ENCODE peak calls at places on chromosomes 1 and 21, in eight cellular contexts. One of them, this sample, is unnamed. For H3K36me3 and H3K4me1, the result is how much of the 10 kb centered on the place peaks cover.

GRCh38 chr1:6274102-6274501 is 13.2 kb upstream of the GPR153 start:
- DNase-seq in DND-41: no peak
- DNase-seq in tibial artery: no peak
- DNase-seq in CD4-positive, CD25-positive, alpha-beta regulatory T cell: no peak
- DNase-seq in psoas muscle: no peak
- DNase-seq in iPS DF 6.9: no peak
- DNase-seq in naive thymus-derived CD4-positive, alpha-beta T cell: no peak
- DNase-seq in left ventricle myocardium inferior: no peak
- DNase-seq in this sample: no peak

GRCh38 chr21:45465105-45465504 is 60.1 kb downstream of the COL18A1 start:
- DNase-seq in DND-41: no peak
- DNase-seq in tibial artery: no peak
- DNase-seq in CD4-positive, CD25-positive, alpha-beta regulatory T cell: no peak
- DNase-seq in psoas muscle: peak
- DNase-seq in iPS DF 6.9: no peak
- DNase-seq in naive thymus-derived CD4-positive, alpha-beta T cell: no peak
- DNase-seq in left ventricle myocardium inferior: peak
- DNase-seq in this sample: no peak

GRCh38 chr1:178037510-178038253 is 56.2 kb upstream of the RASAL2 start:
- DNase-seq in DND-41: no peak
- DNase-seq in tibial artery: peak
- DNase-seq in CD4-positive, CD25-positive, alpha-beta regulatory T cell: no peak
- DNase-seq in psoas muscle: peak
- DNase-seq in iPS DF 6.9: peak
- DNase-seq in naive thymus-derived CD4-positive, alpha-beta T cell: no peak
- DNase-seq in left ventricle myocardium inferior: peak
- DNase-seq in this sample: no peak

GRCh38 chr21:34807881-34808568 is 139.2 kb downstream of the CLIC6 start:
- DNase-seq in DND-41: no peak
- DNase-seq in tibial artery: peak
- DNase-seq in CD4-positive, CD25-positive, alpha-beta regulatory T cell: no peak
- DNase-seq in psoas muscle: no peak
- DNase-seq in iPS DF 6.9: no peak
- DNase-seq in naive thymus-derived CD4-positive, alpha-beta T cell: no peak
- DNase-seq in left ventricle myocardium inferior: no peak
- DNase-seq in this sample: peak

GRCh38 chr1:37472281-37472680 is 2.1 kb upstream of the ZC3H12A start:
- DNase-seq in DND-41: no peak
- DNase-seq in tibial artery: no peak
- DNase-seq in CD4-positive, CD25-positive, alpha-beta regulatory T cell: no peak
- DNase-seq in psoas muscle: no peak
- DNase-seq in iPS DF 6.9: no peak
- DNase-seq in naive thymus-derived CD4-positive, alpha-beta T cell: no peak
- DNase-seq in left ventricle myocardium inferior: no peak
- DNase-seq in this sample: no peak

GRCh38 chr1:183655562-183656075 is 2.5 kb upstream of the APOBEC4 start:
- DNase-seq in DND-41: peak
- DNase-seq in tibial artery: peak
- DNase-seq in CD4-positive, CD25-positive, alpha-beta regulatory T cell: peak
- DNase-seq in psoas muscle: peak
- DNase-seq in iPS DF 6.9: peak
- DNase-seq in naive thymus-derived CD4-positive, alpha-beta T cell: peak
- DNase-seq in left ventricle myocardium inferior: peak
- DNase-seq in this sample: peak

GRCh38 chr21:44436111-44436611 is 19.1 kb upstream of the LRRC3 start:
- DNase-seq in DND-41: no peak
- DNase-seq in tibial artery: peak
- DNase-seq in CD4-positive, CD25-positive, alpha-beta regulatory T cell: no peak
- DNase-seq in psoas muscle: peak
- DNase-seq in iPS DF 6.9: no peak
- DNase-seq in naive thymus-derived CD4-positive, alpha-beta T cell: no peak
- DNase-seq in left ventricle myocardium inferior: peak
- DNase-seq in this sample: no peak

GRCh38 chr1:44860891-44861290 is 17.8 kb upstream of the PTCH2 start:
- DNase-seq in DND-41: no peak
- DNase-seq in tibial artery: no peak
- DNase-seq in CD4-positive, CD25-positive, alpha-beta regulatory T cell: no peak
- DNase-seq in psoas muscle: no peak
- DNase-seq in iPS DF 6.9: no peak
- DNase-seq in naive thymus-derived CD4-positive, alpha-beta T cell: no peak
- DNase-seq in left ventricle myocardium inferior: no peak
- DNase-seq in this sample: no peak

GRCh38 chr1:235434001-235434400 is 66.8 kb downstream of the TBCE start:
- DNase-seq in DND-41: no peak
- DNase-seq in tibial artery: no peak
- DNase-seq in CD4-positive, CD25-positive, alpha-beta regulatory T cell: no peak
- DNase-seq in psoas muscle: no peak
- DNase-seq in iPS DF 6.9: no peak
- DNase-seq in naive thymus-derived CD4-positive, alpha-beta T cell: no peak
- DNase-seq in left ventricle myocardium inferior: no peak
- DNase-seq in this sample: no peak

GRCh38 chr1:9257851-9258250 is 23.3 kb downstream of the H6PD start:
- DNase-seq in DND-41: no peak
- DNase-seq in tibial artery: no peak
- DNase-seq in CD4-positive, CD25-positive, alpha-beta regulatory T cell: no peak
- DNase-seq in psoas muscle: peak
- DNase-seq in iPS DF 6.9: no peak
- DNase-seq in naive thymus-derived CD4-positive, alpha-beta T cell: no peak
- DNase-seq in left ventricle myocardium inferior: no peak
- DNase-seq in this sample: no peak

GRCh38 chr1:241323510-241323909 is 33.5 kb downstream of the RGS7 start:
- DNase-seq in DND-41: peak
- DNase-seq in tibial artery: no peak
- DNase-seq in CD4-positive, CD25-positive, alpha-beta regulatory T cell: no peak
- DNase-seq in psoas muscle: no peak
- DNase-seq in iPS DF 6.9: peak
- DNase-seq in naive thymus-derived CD4-positive, alpha-beta T cell: no peak
- DNase-seq in left ventricle myocardium inferior: no peak
- DNase-seq in this sample: no peak

GRCh38 chr1:25640646-25641328 is 24.2 kb downstream of the MAN1C1 start:
- DNase-seq in DND-41: no peak
- DNase-seq in tibial artery: no peak
- DNase-seq in CD4-positive, CD25-positive, alpha-beta regulatory T cell: no peak
- DNase-seq in psoas muscle: no peak
- DNase-seq in iPS DF 6.9: no peak
- DNase-seq in naive thymus-derived CD4-positive, alpha-beta T cell: no peak
- DNase-seq in left ventricle myocardium inferior: no peak
- DNase-seq in this sample: no peak

GRCh38 chr21:18614327-18614726 is 210.7 kb upstream of the TMPRSS15 start:
- DNase-seq in DND-41: no peak
- DNase-seq in tibial artery: no peak
- DNase-seq in CD4-positive, CD25-positive, alpha-beta regulatory T cell: no peak
- DNase-seq in psoas muscle: no peak
- DNase-seq in iPS DF 6.9: no peak
- DNase-seq in naive thymus-derived CD4-positive, alpha-beta T cell: no peak
- DNase-seq in left ventricle myocardium inferior: no peak
- DNase-seq in this sample: no peak

GRCh38 chr1:111598534-111598933 is 21.1 kb upstream of the RAP1A start:
- DNase-seq in DND-41: no peak
- DNase-seq in tibial artery: no peak
- DNase-seq in CD4-positive, CD25-positive, alpha-beta regulatory T cell: no peak
- DNase-seq in psoas muscle: no peak
- DNase-seq in iPS DF 6.9: no peak
- DNase-seq in naive thymus-derived CD4-positive, alpha-beta T cell: peak
- DNase-seq in left ventricle myocardium inferior: no peak
- DNase-seq in this sample: no peak

GRCh38 chr1:150576794-150577556 is 2.4 kb downstream of the MCL1 start:
- DNase-seq in DND-41: no peak
- DNase-seq in tibial artery: no peak
- DNase-seq in CD4-positive, CD25-positive, alpha-beta regulatory T cell: no peak
- DNase-seq in psoas muscle: no peak
- DNase-seq in iPS DF 6.9: no peak
- DNase-seq in naive thymus-derived CD4-positive, alpha-beta T cell: no peak
- DNase-seq in left ventricle myocardium inferior: no peak
- DNase-seq in this sample: no peak

GRCh38 chr1:59375321-59376220 is 78.7 kb downstream of the FGGY start:
- DNase-seq in DND-41: no peak
- DNase-seq in tibial artery: no peak
- DNase-seq in CD4-positive, CD25-positive, alpha-beta regulatory T cell: no peak
- DNase-seq in psoas muscle: no peak
- DNase-seq in iPS DF 6.9: no peak
- DNase-seq in naive thymus-derived CD4-positive, alpha-beta T cell: no peak
- DNase-seq in left ventricle myocardium inferior: no peak
- DNase-seq in this sample: no peak

GRCh38 chr1:211613108-211613947 is 34.4 kb upstream of the SLC30A1 start:
- DNase-seq in DND-41: no peak
- DNase-seq in tibial artery: peak
- DNase-seq in CD4-positive, CD25-positive, alpha-beta regulatory T cell: no peak
- DNase-seq in psoas muscle: peak
- DNase-seq in iPS DF 6.9: no peak
- DNase-seq in naive thymus-derived CD4-positive, alpha-beta T cell: no peak
- DNase-seq in left ventricle myocardium inferior: peak
- DNase-seq in this sample: no peak

GRCh38 chr1:40067023-40067422 is 26.5 kb downstream of the CAP1 start:
- DNase-seq in DND-41: no peak
- DNase-seq in tibial artery: no peak
- DNase-seq in CD4-positive, CD25-positive, alpha-beta regulatory T cell: no peak
- DNase-seq in psoas muscle: no peak
- DNase-seq in iPS DF 6.9: no peak
- DNase-seq in naive thymus-derived CD4-positive, alpha-beta T cell: no peak
- DNase-seq in left ventricle myocardium inferior: no peak
- DNase-seq in this sample: no peak

GRCh38 chr21:19853709-19854575 is 1144.3 kb upstream of the NCAM2 start:
- DNase-seq in DND-41: no peak
- DNase-seq in tibial artery: no peak
- DNase-seq in CD4-positive, CD25-positive, alpha-beta regulatory T cell: no peak
- DNase-seq in psoas muscle: peak
- DNase-seq in iPS DF 6.9: no peak
- DNase-seq in naive thymus-derived CD4-positive, alpha-beta T cell: no peak
- DNase-seq in left ventricle myocardium inferior: no peak
- DNase-seq in this sample: no peak

GRCh38 chr1:25173809-25174320 is 58.4 kb downstream of the SYF2 start:
- DNase-seq in DND-41: no peak
- DNase-seq in tibial artery: no peak
- DNase-seq in CD4-positive, CD25-positive, alpha-beta regulatory T cell: no peak
- DNase-seq in psoas muscle: no peak
- DNase-seq in iPS DF 6.9: no peak
- DNase-seq in naive thymus-derived CD4-positive, alpha-beta T cell: no peak
- DNase-seq in left ventricle myocardium inferior: no peak
- DNase-seq in this sample: no peak

GRCh38 chr1:20666804-20667203 is 5.6 kb upstream of the DDOST start:
- DNase-seq in DND-41: peak
- DNase-seq in tibial artery: no peak
- DNase-seq in CD4-positive, CD25-positive, alpha-beta regulatory T cell: no peak
- DNase-seq in psoas muscle: no peak
- DNase-seq in iPS DF 6.9: no peak
- DNase-seq in naive thymus-derived CD4-positive, alpha-beta T cell: no peak
- DNase-seq in left ventricle myocardium inferior: no peak
- DNase-seq in this sample: no peak

GRCh38 chr1:203479646-203480045 is 4.0 kb downstream of the PRELP start:
- DNase-seq in DND-41: no peak
- DNase-seq in tibial artery: no peak
- DNase-seq in CD4-positive, CD25-positive, alpha-beta regulatory T cell: no peak
- DNase-seq in psoas muscle: no peak
- DNase-seq in iPS DF 6.9: no peak
- DNase-seq in naive thymus-derived CD4-positive, alpha-beta T cell: no peak
- DNase-seq in left ventricle myocardium inferior: no peak
- DNase-seq in this sample: no peak
- H3K27ac ChIP-seq in DND-41: no peak
- H3K27ac ChIP-seq in tibial artery: peak
- H3K27ac ChIP-seq in CD4-positive, CD25-positive, alpha-beta regulatory T cell: no peak
- H3K27ac ChIP-seq in psoas muscle: no peak
- H3K27ac ChIP-seq in iPS DF 6.9: no peak
- H3K27ac ChIP-seq in naive thymus-derived CD4-positive, alpha-beta T cell: no peak
- H3K27ac ChIP-seq in left ventricle myocardium inferior: peak
- H3K27ac ChIP-seq in this sample: no peak

GRCh38 chr1:42932442-42932941 is 26.2 kb downstream of the SLC2A1 start:
- DNase-seq in DND-41: no peak
- DNase-seq in tibial artery: peak
- DNase-seq in CD4-positive, CD25-positive, alpha-beta regulatory T cell: no peak
- DNase-seq in psoas muscle: no peak
- DNase-seq in iPS DF 6.9: no peak
- DNase-seq in naive thymus-derived CD4-positive, alpha-beta T cell: no peak
- DNase-seq in left ventricle myocardium inferior: no peak
- DNase-seq in this sample: no peak
- H3K36me3 ChIP-seq in DND-41: half or more
- H3K36me3 ChIP-seq in tibial artery: under half
- H3K36me3 ChIP-seq in CD4-positive, CD25-positive, alpha-beta regulatory T cell: under half
- H3K36me3 ChIP-seq in psoas muscle: under half
- H3K36me3 ChIP-seq in iPS DF 6.9: half or more
- H3K36me3 ChIP-seq in naive thymus-derived CD4-positive, alpha-beta T cell: under half
- H3K36me3 ChIP-seq in left ventricle myocardium inferior: under half
- H3K36me3 ChIP-seq in this sample: under half

GRCh38 chr1:202578565-202578964 is 131.7 kb downstream of the SYT2 start:
- DNase-seq in DND-41: no peak
- DNase-seq in tibial artery: no peak
- DNase-seq in CD4-positive, CD25-positive, alpha-beta regulatory T cell: no peak
- DNase-seq in psoas muscle: no peak
- DNase-seq in iPS DF 6.9: no peak
- DNase-seq in naive thymus-derived CD4-positive, alpha-beta T cell: no peak
- DNase-seq in left ventricle myocardium inferior: no peak
- DNase-seq in this sample: no peak
- H3K4me1 ChIP-seq in DND-41: under half
- H3K4me1 ChIP-seq in tibial artery: half or more
- H3K4me1 ChIP-seq in CD4-positive, CD25-positive, alpha-beta regulatory T cell: under half
- H3K4me1 ChIP-seq in psoas muscle: half or more
- H3K4me1 ChIP-seq in iPS DF 6.9: under half
- H3K4me1 ChIP-seq in naive thymus-derived CD4-positive, alpha-beta T cell: under half
- H3K4me1 ChIP-seq in left ventricle myocardium inferior: half or more
- H3K4me1 ChIP-seq in this sample: under half

GRCh38 chr1:119225270-119225669 is 84.8 kb upstream of the WARS2 start:
- DNase-seq in DND-41: no peak
- DNase-seq in tibial artery: no peak
- DNase-seq in CD4-positive, CD25-positive, alpha-beta regulatory T cell: no peak
- DNase-seq in psoas muscle: no peak
- DNase-seq in iPS DF 6.9: no peak
- DNase-seq in naive thymus-derived CD4-positive, alpha-beta T cell: no peak
- DNase-seq in left ventricle myocardium inferior: no peak
- DNase-seq in this sample: no peak

GRCh38 chr1:119219711-119220110 is 79.3 kb upstream of the WARS2 start:
- DNase-seq in DND-41: no peak
- DNase-seq in tibial artery: no peak
- DNase-seq in CD4-positive, CD25-positive, alpha-beta regulatory T cell: no peak
- DNase-seq in psoas muscle: no peak
- DNase-seq in iPS DF 6.9: no peak
- DNase-seq in naive thymus-derived CD4-positive, alpha-beta T cell: no peak
- DNase-seq in left ventricle myocardium inferior: no peak
- DNase-seq in this sample: no peak

GRCh38 chr1:119220980-119221379 is 80.5 kb upstream of the WARS2 start:
- DNase-seq in DND-41: no peak
- DNase-seq in tibial artery: no peak
- DNase-seq in CD4-positive, CD25-positive, alpha-beta regulatory T cell: no peak
- DNase-seq in psoas muscle: no peak
- DNase-seq in iPS DF 6.9: no peak
- DNase-seq in naive thymus-derived CD4-positive, alpha-beta T cell: no peak
- DNase-seq in left ventricle myocardium inferior: no peak
- DNase-seq in this sample: no peak

GRCh38 chr1:119225831-119226230 is 85.4 kb upstream of the WARS2 start:
- DNase-seq in DND-41: no peak
- DNase-seq in tibial artery: no peak
- DNase-seq in CD4-positive, CD25-positive, alpha-beta regulatory T cell: no peak
- DNase-seq in psoas muscle: no peak
- DNase-seq in iPS DF 6.9: no peak
- DNase-seq in naive thymus-derived CD4-positive, alpha-beta T cell: no peak
- DNase-seq in left ventricle myocardium inferior: no peak
- DNase-seq in this sample: no peak

DNA sequence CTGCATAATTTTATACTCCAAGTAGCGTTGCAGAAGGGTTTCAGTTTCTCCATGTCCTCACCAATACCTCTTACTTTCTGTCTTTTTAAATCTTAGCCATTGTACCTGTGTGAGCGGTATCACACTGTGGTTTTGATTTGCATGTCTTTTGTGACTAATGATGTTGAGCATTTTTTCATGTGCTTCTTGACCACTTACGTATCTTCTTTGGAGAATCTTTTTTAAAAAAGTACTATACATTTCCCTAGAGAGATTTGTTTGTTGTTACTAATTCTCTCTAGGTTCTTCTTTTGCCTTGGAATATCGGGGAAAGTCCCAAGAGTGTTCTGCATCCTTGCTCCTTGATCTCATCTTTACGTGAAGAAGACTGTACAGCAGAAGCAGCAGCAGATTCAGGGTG is 81.8 kb upstream of the WARS2 start:
- DNase-seq in DND-41: no peak
- DNase-seq in tibial artery: no peak
- DNase-seq in CD4-positive, CD25-positive, alpha-beta regulatory T cell: no peak
- DNase-seq in psoas muscle: no peak
- DNase-seq in iPS DF 6.9: no peak
- DNase-seq in naive thymus-derived CD4-positive, alpha-beta T cell: no peak
- DNase-seq in left ventricle myocardium inferior: no peak
- DNase-seq in this sample: no peak
- H3K27ac ChIP-seq in DND-41: no peak
- H3K27ac ChIP-seq in tibial artery: no peak
- H3K27ac ChIP-seq in CD4-positive, CD25-positive, alpha-beta regulatory T cell: no peak
- H3K27ac ChIP-seq in psoas muscle: no peak
- H3K27ac ChIP-seq in iPS DF 6.9: no peak
- H3K27ac ChIP-seq in naive thymus-derived CD4-positive, alpha-beta T cell: no peak
- H3K27ac ChIP-seq in left ventricle myocardium inferior: no peak
- H3K27ac ChIP-seq in this sample: no peak

This sample was measured in effector memory CD4-positive, alpha-beta T cell.